ENCODE peak calls at places on chromosome 17, in nine cellular contexts. G is SW 1271; T is T-helper 17 cell; R is A549; J is AG04449; H is stimulated activated naive CD4-positive, alpha-beta T cell; W is activated CD8-positive, alpha-beta T cell treated with anti-CD3 and anti-CD28 coated beads for 36 hours; M is sigmoid colon; K is hepatic stellate cell. U is an unnamed sample.

GRCh38 chr17:18916816-18917496 is 35.0 kb upstream of the SLC5A10 start:
- DNase-seq in G (no peak), T (no peak), R (no peak), J (no peak), H (no peak), W (no peak), M (no peak), K (no peak), U (no peak)

GRCh38 chr17:1787301-1787902 is 25.5 kb downstream of the SERPINF1 start:
- DNase-seq in G (peak), T (no peak), R (peak), J (peak), H (no peak), W (no peak), M (peak), K (peak), U (no peak)

GRCh38 chr17:11324846-11325420 is 83.9 kb downstream of the SHISA6 start:
- DNase-seq in G (no peak), T (no peak), R (no peak), J (no peak), H (no peak), W (no peak), M (no peak), K (no peak), U (no peak)

GRCh38 chr17:41965694-41966375 is 760 bp upstream of the CNP start:
- DNase-seq in G (peak), T (peak), R (peak), J (no peak), H (peak), W (peak), M (peak), K (peak), U (peak)

GRCh38 chr17:49916854-49917515 is 52.0 kb upstream of the DLX4 start:
- DNase-seq in G (no peak), T (no peak), R (no peak), J (no peak), H (no peak), W (no peak), M (no peak), K (no peak), U (no peak)

GRCh38 chr17:59757881-59758385 is 50.5 kb downstream of the VMP1 start:
- DNase-seq in G (no peak), T (no peak), R (peak), J (no peak), H (no peak), W (no peak), M (no peak), K (no peak), U (no peak)

GRCh38 chr17:78924481-78925151 is 571 bp downstream of the TIMP2 start:
- DNase-seq in G (no peak), T (no peak), R (no peak), J (no peak), H (no peak), W (peak), M (no peak), K (peak), U (no peak)

GRCh38 chr17:18959071-18959844 is 7.3 kb downstream of the SLC5A10 start:
- DNase-seq in G (no peak), T (no peak), R (no peak), J (no peak), H (no peak), W (no peak), M (no peak), K (no peak), U (no peak)

GRCh38 chr17:42174126-42174783 is 6.7 kb downstream of the KCNH4 start:
- DNase-seq in G (no peak), T (no peak), R (no peak), J (no peak), H (no peak), W (no peak), M (no peak), K (no peak), U (no peak)

GRCh38 chr17:14704121-14704520 is 403.2 kb downstream of the HS3ST3B1 start:
- DNase-seq in G (no peak), T (no peak), R (no peak), J (no peak), H (no peak), W (no peak), M (no peak), K (no peak), U (no peak)

GRCh38 chr17:17171991-17172939 is 33.9 kb downstream of the PLD6 start:
- DNase-seq in G (no peak), T (no peak), R (no peak), J (no peak), H (no peak), W (no peak), M (no peak), K (no peak), U (peak)

GRCh38 chr17:82273327-82274133 is at the start of gene CSNK1D:
- DNase-seq in G (peak), T (peak), R (peak), J (no peak), H (peak), W (peak), M (peak), K (peak), U (peak)

GRCh38 chr17:59837362-59838195 is 55.2 kb downstream of the TUBD1 start:
- DNase-seq in G (peak), T (peak), R (peak), J (peak), H (peak), W (peak), M (peak), K (peak), U (peak)

GRCh38 chr17:10792156-10792555 is 11.7 kb downstream of the TMEM238L start:
- DNase-seq in G (no peak), T (no peak), R (no peak), J (no peak), H (no peak), W (peak), M (no peak), K (no peak), U (no peak)

GRCh38 chr17:63646492-63646815 is 24.2 kb downstream of the MAP3K3 start:
- DNase-seq in G (no peak), T (no peak), R (no peak), J (no peak), H (no peak), W (no peak), M (no peak), K (no peak), U (no peak)

GRCh38 chr17:82302991-82303943 is 14.1 kb downstream of the CD7 start:
- DNase-seq in G (no peak), T (peak), R (no peak), J (no peak), H (peak), W (peak), M (no peak), K (no peak), U (no peak)

GRCh38 chr17:50593321-50593720 is 32.8 kb downstream of the CACNA1G start:
- DNase-seq in G (no peak), T (no peak), R (no peak), J (no peak), H (no peak), W (no peak), M (no peak), K (no peak), U (no peak)

GRCh38 chr17:17815062-17815406 is 21.8 kb downstream of the SREBF1 start:
- DNase-seq in G (no peak), T (no peak), R (no peak), J (no peak), H (no peak), W (no peak), M (no peak), K (no peak), U (no peak)

GRCh38 chr17:17547210-17547764 is 44.2 kb downstream of the PEMT start:
- DNase-seq in G (no peak), T (no peak), R (no peak), J (no peak), H (no peak), W (no peak), M (no peak), K (no peak), U (no peak)

GRCh38 chr17:29141484-29141835 is 38.7 kb downstream of the MYO18A start:
- DNase-seq in G (no peak), T (no peak), R (no peak), J (no peak), H (no peak), W (peak), M (no peak), K (no peak), U (no peak)

GRCh38 chr17:76791053-76791980 is 53.4 kb downstream of the MFSD11 start:
- DNase-seq in G (peak), T (peak), R (peak), J (no peak), H (no peak), W (peak), M (no peak), K (peak), U (no peak)

GRCh38 chr17:32914181-32914580 is 13.8 kb upstream of the TMEM98 start:
- DNase-seq in G (no peak), T (no peak), R (no peak), J (no peak), H (no peak), W (peak), M (no peak), K (no peak), U (no peak)

GRCh38 chr17:50697076-50697475 is 10.6 kb downstream of the ANKRD40 start:
- DNase-seq in G (no peak), T (no peak), R (no peak), J (no peak), H (no peak), W (no peak), M (peak), K (no peak), U (no peak)

GRCh38 chr17:78512976-78513375 is 64.2 kb downstream of the DNAH17 start:
- DNase-seq in G (no peak), T (no peak), R (no peak), J (no peak), H (no peak), W (no peak), M (no peak), K (no peak), U (no peak)

GRCh38 chr17:59844884-59845594 is 47.7 kb downstream of the TUBD1 start:
- DNase-seq in G (no peak), T (no peak), R (peak), J (no peak), H (no peak), W (no peak), M (peak), K (no peak), U (no peak)

GRCh38 chr17:63035271-63035670 is 69.2 kb downstream of the TANC2 start:
- DNase-seq in G (no peak), T (no peak), R (peak), J (peak), H (no peak), W (no peak), M (no peak), K (no peak), U (no peak)